ENCODE peak calls at places on chromosome 14, in seven cellular contexts. O is HCT116; G is Calu3; Q is left ventricle myocardium inferior; D is mesothelial cell of epicardium; T is CD8-positive, alpha-beta T cell; U is fibroblast of lung. Z is an unnamed sample.

GRCh38 chr14:97916669-97917068 is 1119.5 kb downstream of the VRK1 start:
- DNase-seq in U (no peak), D (no peak), O (no peak), T (no peak), Q (no peak), G (no peak), Z (no peak)

GRCh38 chr14:32473476-32473875 is 144.4 kb downstream of the AKAP6 start:
- DNase-seq in Q (peak; percentile 41), T (no peak), D (no peak), U (no peak), G (peak; percentile 33), O (no peak), Z (no peak)

GRCh38 chr14:56189306-56189705 is 71.1 kb downstream of the PELI2 start:
- DNase-seq in U (peak; percentile 85), D (no peak), T (no peak), O (no peak), G (no peak), Q (no peak), Z (no peak)

GRCh38 chr14:99609245-99610117 is 5.5 kb upstream of the CCDC85C start:
- DNase-seq in O (no peak), Q (no peak), G (no peak), U (no peak), T (no peak), D (no peak), Z (no peak)

GRCh38 chr14:61472801-61473376 is 151.5 kb downstream of the PRKCH start:
- DNase-seq in G (no peak), D (no peak), Q (no peak), U (peak; percentile 55), T (peak; percentile 71), O (no peak), Z (no peak)

GRCh38 chr14:96274122-96274910 is 18.3 kb downstream of the BDKRB1 start:
- DNase-seq in G (no peak), O (no peak), T (no peak), D (no peak), U (peak; percentile 96), Q (no peak), Z (no peak)

GRCh38 chr14:104179564-104180129 is 41.3 kb downstream of the KIF26A start:
- DNase-seq in D (no peak), U (no peak), T (no peak), G (no peak), Q (no peak), O (no peak), Z (no peak)

GRCh38 chr14:56129941-56130340 is 11.7 kb downstream of the PELI2 start:
- DNase-seq in O (no peak), G (no peak), T (no peak), Q (peak; percentile 34), D (no peak), U (no peak), Z (no peak)

GRCh38 chr14:63922696-63923421 is 70.1 kb downstream of the SYNE2 start:
- DNase-seq in G (peak; percentile 69), Q (no peak), U (no peak), O (peak; percentile 2), T (no peak), D (no peak), Z (no peak)

GRCh38 chr14:65069874-65070709 is 32.2 kb downstream of the MAX start:
- DNase-seq in D (no peak), G (peak; percentile 83), T (no peak), O (no peak), U (no peak), Q (no peak), Z (no peak)

GRCh38 chr14:54844479-54844878 is 58.1 kb downstream of the GCH1 start:
- DNase-seq in Q (no peak), G (no peak), T (no peak), U (no peak), O (no peak), D (no peak), Z (no peak)

GRCh38 chr14:76719664-76720063 is 41.6 kb upstream of the VASH1 start:
- DNase-seq in O (no peak), T (no peak), D (no peak), G (no peak), Q (no peak), U (no peak), Z (no peak)

GRCh38 chr14:102927346-102927877 is 4.9 kb downstream of the AMN start:
- DNase-seq in Q (no peak), G (peak; percentile 82), T (no peak), U (no peak), O (peak; percentile 39), D (no peak), Z (no peak)

GRCh38 chr14:36556811-36557433 is 25.5 kb downstream of the NKX2-8 start:
- DNase-seq in O (peak; percentile 19), G (peak; percentile 54), Q (no peak), D (no peak), T (no peak), U (peak; percentile 18), Z (no peak)

GRCh38 chr14:100786131-100786530 is 39.8 kb upstream of the MEG3 start:
- DNase-seq in G (no peak), T (no peak), Q (no peak), D (no peak), U (no peak), O (no peak), Z (no peak)

GRCh38 chr14:99568567-99569560 is 35.1 kb downstream of the CCDC85C start:
- DNase-seq in D (no peak), O (no peak), Q (peak; percentile 46), G (no peak), U (peak; percentile 73), T (no peak), Z (no peak)

GRCh38 chr14:100486025-100486828 is 101.0 kb downstream of the BEGAIN start:
- DNase-seq in G (peak; percentile 60), Q (peak; percentile 59), O (no peak), D (peak; percentile 74), U (peak; percentile 64), T (peak; percentile 60), Z (no peak)

GRCh38 chr14:51242545-51243490 is 2.8 kb downstream of the TMX1 start:
- DNase-seq in D (no peak), G (no peak), Q (no peak), O (no peak), U (no peak), T (no peak), Z (no peak)

GRCh38 chr14:20413785-20414117 is 450 bp upstream of the TEP1 start:
- DNase-seq in T (no peak), D (no peak), G (no peak), Q (no peak), U (peak; percentile 14), O (no peak), Z (no peak)

GRCh38 chr14:74684444-74684843 is 28.4 kb downstream of the AREL1 start:
- DNase-seq in Q (no peak), T (no peak), U (no peak), D (no peak), O (no peak), G (no peak), Z (no peak)

GRCh38 chr14:104357689-104358527 is 219.5 kb downstream of the KIF26A start:
- DNase-seq in U (no peak), O (no peak), D (peak; percentile 9), Q (no peak), T (no peak), G (no peak), Z (no peak)

GRCh38 chr14:34676516-34677211 is 37.7 kb downstream of the CFL2 start:
- DNase-seq in G (no peak), T (no peak), O (no peak), D (no peak), Q (no peak), U (no peak), Z (no peak)

GRCh38 chr14:51674294-51675002 is 22.7 kb downstream of the FRMD6 start:
- DNase-seq in T (no peak), D (no peak), U (no peak), O (peak; percentile 12), Q (no peak), G (no peak), Z (no peak)

GRCh38 chr14:95759952-95760351 is 46.0 kb upstream of the TCL1A start:
- DNase-seq in Q (no peak), O (no peak), G (no peak), U (no peak), D (no peak), T (no peak), Z (no peak)

GRCh38 chr14:102215071-102215470 is 75.4 kb downstream of the WDR20 start:
- DNase-seq in T (no peak), G (no peak), U (peak; percentile 83), O (no peak), Q (no peak), D (no peak), Z (no peak)

DNA sequence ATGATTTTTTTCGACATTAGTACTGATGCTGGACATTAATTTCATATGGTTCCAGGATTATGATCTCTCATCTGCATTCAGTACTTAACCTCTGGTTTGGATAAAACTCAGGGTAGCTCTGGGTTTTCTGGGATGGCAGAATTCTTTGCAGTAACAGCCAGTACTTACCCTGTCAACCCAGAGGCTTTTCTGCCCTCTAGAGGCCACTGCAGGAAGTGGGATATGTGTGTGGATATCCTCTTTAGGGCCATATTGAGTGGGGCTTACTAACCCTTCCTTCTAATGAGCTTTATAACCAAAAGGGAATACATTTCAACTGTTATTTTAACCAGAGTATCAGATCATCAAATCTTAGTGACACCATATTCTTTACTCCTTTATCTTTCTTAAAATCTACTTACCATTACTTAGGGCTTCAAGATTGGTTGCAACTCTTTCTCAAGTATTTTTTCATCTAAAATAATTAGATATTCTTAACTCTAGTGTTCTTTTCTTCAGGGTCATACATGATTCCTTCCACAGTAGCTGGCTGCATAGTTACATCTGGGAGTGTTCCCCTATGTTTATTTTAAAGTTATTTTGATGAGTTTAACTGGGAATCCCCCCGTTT is 488.0 kb upstream of the STXBP6 start:
- DNase-seq in D (no peak), T (no peak), Q (no peak), O (no peak), U (no peak), G (no peak), Z (peak; percentile 32)
- TF ChIP-seq CTCF in D (peak; percentile 53), T (no peak), Q (peak; percentile 42), O (peak; percentile 32), U (no peak), G (no peak), Z (peak; percentile 37)

GRCh38 chr14:59190372-59190771 is 1.9 kb downstream of the DAAM1 start:
- DNase-seq in U (no peak), D (no peak), T (no peak), Q (no peak), G (peak; percentile 7), O (no peak), Z (no peak)
- TF ChIP-seq CTCF in U (no peak), D (no peak), T (no peak), Q (no peak), G (no peak), O (peak; percentile 5), Z (no peak)

DNA sequence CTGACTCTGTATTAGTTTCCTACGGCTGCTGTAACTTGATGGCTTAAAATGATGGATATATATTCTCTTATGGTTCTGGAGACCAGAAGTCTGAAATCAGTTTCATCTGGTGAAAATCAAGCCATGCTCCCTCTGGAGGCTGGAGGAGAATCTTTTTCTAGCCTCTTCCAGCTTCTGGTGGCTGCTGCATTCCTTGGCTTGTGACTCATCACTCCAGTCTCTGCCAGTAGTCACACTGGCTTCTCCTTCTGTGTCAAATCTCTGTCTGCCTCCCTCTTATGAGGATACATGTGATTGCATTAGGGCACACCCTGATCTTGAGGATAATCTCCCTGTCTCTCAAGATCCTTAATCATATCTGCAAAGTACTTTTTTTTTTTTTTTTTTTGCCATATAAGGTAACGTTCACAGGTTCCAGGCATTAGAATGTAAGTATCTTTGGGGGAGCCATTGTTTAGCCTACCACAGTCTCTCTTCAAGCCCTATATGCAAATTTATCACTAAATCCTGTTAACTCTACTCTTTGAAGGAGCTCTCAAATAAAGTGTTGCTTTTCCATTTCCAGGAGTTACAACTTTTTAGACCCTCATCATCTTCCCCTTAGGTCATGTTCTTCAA is 17.8 kb downstream of the DNAL1 start:
- DNase-seq in D (no peak), T (no peak), Q (no peak), O (peak; percentile 85), G (peak; percentile 65), U (peak; percentile 94), Z (no peak)
- TF ChIP-seq CTCF in D (no peak), T (no peak), Q (no peak), O (peak; percentile 63), G (peak; percentile 30), U (peak; percentile 80), Z (peak; percentile 47)

GRCh38 chr14:22221508-22221907 is 367.5 kb downstream of the DAD1 start:
- DNase-seq in Q (no peak), D (no peak), T (no peak), U (peak; percentile 19), G (peak; percentile 14), O (peak; percentile 12), Z (no peak)
- TF ChIP-seq CTCF in Q (no peak), D (no peak), T (no peak), U (peak; percentile 31), G (no peak), O (peak; percentile 46), Z (no peak)

Z was measured in D721Med.